ENCODE peak calls at places on chromosomes 1 and 21, in five cellular contexts. One of them, this sample, is unnamed.

GRCh38 chr1:2414297-2414958 is 2.1 kb upstream of the PEX10 start:
- DNase-seq in GM23248: peak; percentile 74
- DNase-seq in mammary epithelial cell: no peak
- DNase-seq in fibroblast of lung: peak; percentile 35
- DNase-seq in HepG2: peak; percentile 51
- DNase-seq in this sample: peak; percentile 79

GRCh38 chr1:204468206-204468605 is 26.4 kb downstream of the PIK3C2B start:
- DNase-seq in GM23248: no peak
- DNase-seq in mammary epithelial cell: no peak
- DNase-seq in fibroblast of lung: no peak
- DNase-seq in HepG2: no peak
- DNase-seq in this sample: no peak

GRCh38 chr1:197269053-197269452 is 1.0 kb downstream of the CRB1 start:
- DNase-seq in GM23248: no peak
- DNase-seq in mammary epithelial cell: no peak
- DNase-seq in fibroblast of lung: no peak
- DNase-seq in HepG2: no peak
- DNase-seq in this sample: no peak

GRCh38 chr1:201632364-201632952 is 93.5 kb downstream of the NAV1 start:
- DNase-seq in GM23248: no peak
- DNase-seq in mammary epithelial cell: no peak
- DNase-seq in fibroblast of lung: no peak
- DNase-seq in HepG2: no peak
- DNase-seq in this sample: no peak

GRCh38 chr1:60886793-60887331 is 195.5 kb upstream of the NFIA start:
- DNase-seq in GM23248: no peak
- DNase-seq in mammary epithelial cell: no peak
- DNase-seq in fibroblast of lung: no peak
- DNase-seq in HepG2: no peak
- DNase-seq in this sample: no peak

GRCh38 chr1:233252436-233252835 is 43.1 kb downstream of the PCNX2 start:
- DNase-seq in GM23248: no peak
- DNase-seq in mammary epithelial cell: no peak
- DNase-seq in fibroblast of lung: no peak
- DNase-seq in HepG2: no peak
- DNase-seq in this sample: no peak

GRCh38 chr1:23039308-23039826 is 20.1 kb downstream of the KDM1A start:
- DNase-seq in GM23248: no peak
- DNase-seq in mammary epithelial cell: no peak
- DNase-seq in fibroblast of lung: no peak
- DNase-seq in HepG2: no peak
- DNase-seq in this sample: no peak

GRCh38 chr1:107794571-107794970 is 170.4 kb downstream of the VAV3 start:
- DNase-seq in GM23248: no peak
- DNase-seq in mammary epithelial cell: no peak
- DNase-seq in fibroblast of lung: no peak
- DNase-seq in HepG2: no peak
- DNase-seq in this sample: no peak

GRCh38 chr1:237877628-237878027 is 13.1 kb downstream of the ZP4 start:
- DNase-seq in GM23248: no peak
- DNase-seq in mammary epithelial cell: no peak
- DNase-seq in fibroblast of lung: no peak
- DNase-seq in HepG2: no peak
- DNase-seq in this sample: no peak

GRCh38 chr1:96388421-96389310 is 332.9 kb upstream of the PTBP2 start:
- DNase-seq in GM23248: peak; percentile 66
- DNase-seq in mammary epithelial cell: no peak
- DNase-seq in fibroblast of lung: peak; percentile 82
- DNase-seq in HepG2: no peak
- DNase-seq in this sample: no peak

GRCh38 chr1:21855257-21856096 is 43.4 kb downstream of the LDLRAD2 start:
- DNase-seq in GM23248: peak; percentile 26
- DNase-seq in mammary epithelial cell: peak; percentile 55
- DNase-seq in fibroblast of lung: no peak
- DNase-seq in HepG2: peak; percentile 40
- DNase-seq in this sample: no peak

GRCh38 chr21:31604591-31605190 is 54.8 kb upstream of the SOD1 start:
- DNase-seq in GM23248: peak; percentile 79
- DNase-seq in mammary epithelial cell: peak; percentile 41
- DNase-seq in fibroblast of lung: peak; percentile 47
- DNase-seq in HepG2: peak; percentile 41
- DNase-seq in this sample: peak; percentile 70

GRCh38 chr1:165858928-165859845 is 31.8 kb downstream of the UCK2 start:
- DNase-seq in GM23248: peak; percentile 20
- DNase-seq in mammary epithelial cell: no peak
- DNase-seq in fibroblast of lung: peak; percentile 40
- DNase-seq in HepG2: no peak
- DNase-seq in this sample: no peak

GRCh38 chr1:182684128-182684828 is at the start of gene RGS8:
- DNase-seq in GM23248: no peak
- DNase-seq in mammary epithelial cell: no peak
- DNase-seq in fibroblast of lung: no peak
- DNase-seq in HepG2: no peak
- DNase-seq in this sample: no peak

GRCh38 chr1:41239988-41240610 is 2.0 kb downstream of the SCMH1 start:
- DNase-seq in GM23248: peak; percentile 73
- DNase-seq in mammary epithelial cell: peak; percentile 59
- DNase-seq in fibroblast of lung: peak; percentile 64
- DNase-seq in HepG2: peak; percentile 99
- DNase-seq in this sample: no peak

GRCh38 chr1:8443558-8444194 is 125.8 kb downstream of the SLC45A1 start:
- DNase-seq in GM23248: no peak
- DNase-seq in mammary epithelial cell: no peak
- DNase-seq in fibroblast of lung: no peak
- DNase-seq in HepG2: no peak
- DNase-seq in this sample: no peak

GRCh38 chr1:44154049-44154448 is 12.6 kb upstream of the KLF18 start:
- DNase-seq in GM23248: no peak
- DNase-seq in mammary epithelial cell: no peak
- DNase-seq in fibroblast of lung: peak; percentile 26
- DNase-seq in HepG2: no peak
- DNase-seq in this sample: no peak

GRCh38 chr1:9892563-9893528 is 17.2 kb downstream of the CTNNBIP1 start:
- DNase-seq in GM23248: peak; percentile 94
- DNase-seq in mammary epithelial cell: peak; percentile 96
- DNase-seq in fibroblast of lung: peak; percentile 91
- DNase-seq in HepG2: no peak
- DNase-seq in this sample: peak; percentile 37

GRCh38 chr1:21643624-21644023 is 25.5 kb downstream of the RAP1GAP start:
- DNase-seq in GM23248: no peak
- DNase-seq in mammary epithelial cell: no peak
- DNase-seq in fibroblast of lung: no peak
- DNase-seq in HepG2: no peak
- DNase-seq in this sample: no peak

GRCh38 chr1:22507582-22507981 is 55.7 kb upstream of the EPHA8 start:
- DNase-seq in GM23248: no peak
- DNase-seq in mammary epithelial cell: no peak
- DNase-seq in fibroblast of lung: no peak
- DNase-seq in HepG2: no peak
- DNase-seq in this sample: no peak

GRCh38 chr1:13590486-13590885 is 6.9 kb downstream of the PDPN start:
- DNase-seq in GM23248: no peak
- DNase-seq in mammary epithelial cell: peak; percentile 3
- DNase-seq in fibroblast of lung: no peak
- DNase-seq in HepG2: no peak
- DNase-seq in this sample: no peak

GRCh38 chr1:32221581-32221979 is 573 bp downstream of the TMEM234 start:
- DNase-seq in GM23248: no peak
- DNase-seq in mammary epithelial cell: no peak
- DNase-seq in fibroblast of lung: no peak
- DNase-seq in HepG2: no peak
- DNase-seq in this sample: no peak

GRCh38 chr1:178057131-178057765 is 36.7 kb upstream of the RASAL2 start:
- DNase-seq in GM23248: peak; percentile 31
- DNase-seq in mammary epithelial cell: no peak
- DNase-seq in fibroblast of lung: no peak
- DNase-seq in HepG2: no peak
- DNase-seq in this sample: no peak
- H3K4me1 ChIP-seq in GM23248: peaks cover 74% of the 10 kb centered on the region
- H3K4me1 ChIP-seq in mammary epithelial cell: peaks cover 48% of the 10 kb centered on the region
- H3K4me1 ChIP-seq in fibroblast of lung: peaks cover 24% of the 10 kb centered on the region
- H3K4me1 ChIP-seq in HepG2: peaks cover 79% of the 10 kb centered on the region
- H3K4me1 ChIP-seq in this sample: no peaks in the 10 kb centered on the region

GRCh38 chr1:34164510-34165381 is at the start of gene CSMD2:
- DNase-seq in GM23248: peak; percentile 87
- DNase-seq in mammary epithelial cell: peak; percentile 14
- DNase-seq in fibroblast of lung: peak; percentile 79
- DNase-seq in HepG2: no peak
- DNase-seq in this sample: no peak
- TF ChIP-seq EZH2 in GM23248: no peak
- TF ChIP-seq EZH2 in mammary epithelial cell: no peak
- TF ChIP-seq EZH2 in fibroblast of lung: no peak
- TF ChIP-seq EZH2 in HepG2: no peak
- TF ChIP-seq EZH2 in this sample: no peak

GRCh38 chr21:45295576-45296365 is 8.1 kb upstream of the POFUT2 start:
- DNase-seq in GM23248: peak; percentile 83
- DNase-seq in mammary epithelial cell: no peak
- DNase-seq in fibroblast of lung: peak; percentile 84
- DNase-seq in HepG2: no peak
- DNase-seq in this sample: no peak
- H3K4me1 ChIP-seq in GM23248: peaks cover 29% of the 10 kb centered on the region
- H3K4me1 ChIP-seq in mammary epithelial cell: peaks cover 6% of the 10 kb centered on the region
- H3K4me1 ChIP-seq in fibroblast of lung: peaks cover 42% of the 10 kb centered on the region
- H3K4me1 ChIP-seq in HepG2: peaks cover 73% of the 10 kb centered on the region
- H3K4me1 ChIP-seq in this sample: no peaks in the 10 kb centered on the region

GRCh38 chr1:1314237-1314586 is 5.8 kb downstream of the PUSL1 start:
- DNase-seq in GM23248: no peak
- DNase-seq in mammary epithelial cell: no peak
- DNase-seq in fibroblast of lung: no peak
- DNase-seq in HepG2: no peak
- DNase-seq in this sample: no peak
- TF ChIP-seq EZH2 in GM23248: no peak
- TF ChIP-seq EZH2 in mammary epithelial cell: no peak
- TF ChIP-seq EZH2 in fibroblast of lung: no peak
- TF ChIP-seq EZH2 in HepG2: no peak
- TF ChIP-seq EZH2 in this sample: no peak